ENCODE peak calls at places on chromosomes 12 and 14, in four cellular contexts. Z is IMR-90, K is K562, P is endothelial cell of umbilical vein. X is an unnamed sample.

GRCh38 chr12:92290016-92290685 is 144.5 kb upstream of the BTG1 start:
- DNase-seq in Z (peak), K (no peak), P (peak), X (no peak)

GRCh38 chr14:51996148-51996746 is 6.9 kb downstream of the RTRAF start:
- DNase-seq in K (peak), Z (peak), P (peak), X (no peak)

GRCh38 chr12:89883630-89884364 is 175.2 kb upstream of the ATP2B1 start:
- DNase-seq in P (peak), Z (peak), K (no peak), X (no peak)

GRCh38 chr14:26589998-26590397 is 7.8 kb downstream of the NOVA1 start:
- DNase-seq in P (no peak), K (no peak), Z (no peak), X (no peak)

GRCh38 chr12:62744551-62744950 is 190.4 kb downstream of the PPM1H start:
- DNase-seq in Z (peak), K (no peak), P (no peak), X (no peak)

GRCh38 chr12:52300796-52301691 is 9.7 kb upstream of the KRT81 start:
- DNase-seq in Z (peak), K (no peak), P (no peak), X (no peak)

GRCh38 chr14:105204206-105204930 is 23.3 kb upstream of the NUDT14 start:
- DNase-seq in Z (no peak), P (no peak), K (no peak), X (no peak)

GRCh38 chr12:86334071-86334470 is 77.9 kb upstream of the MGAT4C start:
- DNase-seq in Z (no peak), P (no peak), K (no peak), X (no peak)

GRCh38 chr14:102909462-102909861 is 13.0 kb upstream of the AMN start:
- DNase-seq in K (no peak), P (no peak), Z (no peak), X (no peak)

GRCh38 chr14:64198021-64198420 is 96.2 kb downstream of the ESR2 start:
- DNase-seq in P (no peak), Z (no peak), K (no peak), X (no peak)

GRCh38 chr14:58865520-58866281 is 227.9 kb downstream of the DACT1 start:
- DNase-seq in K (no peak), P (no peak), Z (peak), X (no peak)

GRCh38 chr12:132554857-132555630 is 55.3 kb downstream of the LRCOL1 start:
- DNase-seq in K (peak), P (no peak), Z (no peak), X (no peak)

GRCh38 chr12:27667540-27667939 is 28.7 kb upstream of the REP15 start:
- DNase-seq in Z (peak), P (no peak), K (peak), X (no peak)

GRCh38 chr12:31880340-31880739 is 78.9 kb upstream of the RESF1 start:
- DNase-seq in Z (no peak), K (peak), P (peak), X (no peak)

GRCh38 chr12:91603060-91603459 is 420.4 kb upstream of the DCN start:
- DNase-seq in K (no peak), Z (no peak), P (no peak), X (no peak)

GRCh38 chr14:54567224-54567633 is 301 bp downstream of the SAMD4A start:
- DNase-seq in P (no peak), K (peak), Z (no peak), X (no peak)

GRCh38 chr12:47547077-47547476 is 158.8 kb downstream of the RPAP3 start:
- DNase-seq in P (peak), Z (peak), K (peak), X (no peak)

GRCh38 chr12:55829967-55830600 is 697 bp upstream of the DNAJC14 start:
- DNase-seq in P (peak), K (peak), Z (no peak), X (no peak)

GRCh38 chr14:89415139-89415538 is 1.9 kb downstream of the FOXN3 start:
- DNase-seq in P (peak), K (no peak), Z (no peak), X (no peak)

GRCh38 chr14:22059201-22059600 is 385.6 kb upstream of the OR4E1 start:
- DNase-seq in Z (no peak), P (no peak), K (no peak), X (no peak)
- TF ChIP-seq FOS in Z (no peak), P (no peak), K (no peak), X (no peak)

GRCh38 chr12:13181375-13182070 is 15.0 kb upstream of the EMP1 start:
- DNase-seq in P (no peak), Z (no peak), K (no peak), X (no peak)

GRCh38 chr12:13177896-13178295 is 18.6 kb upstream of the EMP1 start:
- DNase-seq in P (no peak), K (no peak), Z (no peak), X (no peak)

GRCh38 chr12:13178568-13179158 is 17.9 kb upstream of the EMP1 start:
- DNase-seq in P (no peak), Z (no peak), K (no peak), X (no peak)

GRCh38 chr12:13177373-13177772 is 19.2 kb upstream of the EMP1 start:
- DNase-seq in K (no peak), Z (no peak), P (no peak), X (no peak)

GRCh38 chr12:13179159-13180074 is 17.1 kb upstream of the EMP1 start:
- DNase-seq in K (no peak), P (no peak), Z (peak), X (no peak)
- TF ChIP-seq FOS in K (no peak), P (no peak), Z (no peak), X (no peak)

GRCh38 chr14:90578283-90578985 is 181.6 kb downstream of the CALM1 start:
- DNase-seq in Z (no peak), K (peak), P (no peak), X (no peak)
- TF ChIP-seq FOS in Z (no peak), K (no peak), P (no peak), X (no peak)

GRCh38 chr12:100290016-100290415 is 23.0 kb downstream of the SCYL2 start:
- DNase-seq in K (no peak), P (no peak), Z (no peak), X (no peak)

GRCh38 chr12:100293017-100293416 is 26.0 kb downstream of the SCYL2 start:
- DNase-seq in Z (no peak), P (no peak), K (no peak), X (no peak)

GRCh38 chr12:100295764-100296555 is 29.0 kb downstream of the SCYL2 start:
- DNase-seq in K (no peak), P (peak), Z (peak), X (no peak)
- TF ChIP-seq FOS in K (no peak), P (peak), Z (peak), X (no peak)

GRCh38 chr14:95305145-95305544 is 14.6 kb downstream of the CLMN start:
- DNase-seq in Z (no peak), P (no peak), K (no peak), X (no peak)

GRCh38 chr14:95303107-95303506 is 16.6 kb downstream of the CLMN start:
- DNase-seq in K (no peak), P (no peak), Z (no peak), X (no peak)

GRCh38 chr14:95302667-95303066 is 17.0 kb downstream of the CLMN start:
- DNase-seq in Z (no peak), K (no peak), P (no peak), X (no peak)

GRCh38 chr14:95304342-95304741 is 15.4 kb downstream of the CLMN start:
- DNase-seq in Z (no peak), P (no peak), K (no peak), X (no peak)

GRCh38 chr14:95303552-95303951 is 16.2 kb downstream of the CLMN start:
- DNase-seq in P (no peak), K (no peak), Z (no peak), X (no peak)
- TF ChIP-seq FOS in P (no peak), K (no peak), Z (no peak), X (no peak)

GRCh38 chr14:61656341-61656740 is 39.0 kb upstream of the HIF1A start:
- DNase-seq in Z (no peak), K (no peak), P (no peak), X (no peak)
- TF ChIP-seq FOS in Z (no peak), K (no peak), P (no peak), X (no peak)

DNA sequence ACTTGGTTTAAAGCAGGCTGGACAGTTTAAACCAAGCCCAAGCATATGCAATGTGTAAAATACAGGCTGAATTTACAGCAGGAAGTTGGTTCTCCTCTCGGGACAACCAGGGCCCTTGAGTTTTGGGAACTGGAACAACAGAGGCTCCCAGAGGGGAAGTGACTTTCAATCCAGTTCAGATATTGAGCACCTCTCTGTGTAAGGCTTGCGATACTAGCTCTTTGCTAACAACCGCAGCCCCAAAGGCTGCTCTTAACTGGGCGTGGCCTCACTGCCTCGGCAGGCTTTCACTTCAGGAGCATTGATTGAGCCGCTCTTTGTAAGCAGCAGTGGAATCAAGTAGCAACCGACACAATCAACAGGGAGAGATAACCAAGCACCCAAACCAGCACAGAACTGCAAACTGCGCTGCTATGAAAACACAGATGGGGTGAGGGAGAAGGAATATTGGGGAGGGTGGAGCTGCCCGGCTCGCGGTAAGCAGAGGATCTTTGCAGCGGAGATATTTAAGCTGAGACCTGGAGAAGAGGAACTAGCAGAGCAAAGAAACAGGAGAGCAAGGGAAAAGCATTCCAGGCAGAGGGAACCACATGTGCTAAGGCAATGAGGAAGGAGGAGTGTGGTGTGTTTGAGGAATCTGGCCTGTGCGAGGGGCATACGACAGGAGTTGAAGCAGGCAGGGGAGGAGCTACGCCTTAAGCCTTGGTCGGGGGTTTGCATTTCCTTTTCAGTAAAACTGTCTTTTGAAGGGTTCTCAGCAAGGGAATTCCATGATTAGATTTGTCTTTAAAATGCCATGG is 17.3 kb upstream of the YY1 start:
- DNase-seq in Z (peak), K (peak), P (peak), X (no peak)
- TF ChIP-seq FOS in Z (no peak), K (no peak), P (no peak), X (no peak)

GRCh38 chr12:77720258-77720657 is 110.4 kb upstream of the NAV3 start:
- DNase-seq in Z (no peak), K (no peak), P (no peak), X (no peak)
- TF ChIP-seq FOS in Z (no peak), K (no peak), P (no peak), X (no peak)

DNA sequence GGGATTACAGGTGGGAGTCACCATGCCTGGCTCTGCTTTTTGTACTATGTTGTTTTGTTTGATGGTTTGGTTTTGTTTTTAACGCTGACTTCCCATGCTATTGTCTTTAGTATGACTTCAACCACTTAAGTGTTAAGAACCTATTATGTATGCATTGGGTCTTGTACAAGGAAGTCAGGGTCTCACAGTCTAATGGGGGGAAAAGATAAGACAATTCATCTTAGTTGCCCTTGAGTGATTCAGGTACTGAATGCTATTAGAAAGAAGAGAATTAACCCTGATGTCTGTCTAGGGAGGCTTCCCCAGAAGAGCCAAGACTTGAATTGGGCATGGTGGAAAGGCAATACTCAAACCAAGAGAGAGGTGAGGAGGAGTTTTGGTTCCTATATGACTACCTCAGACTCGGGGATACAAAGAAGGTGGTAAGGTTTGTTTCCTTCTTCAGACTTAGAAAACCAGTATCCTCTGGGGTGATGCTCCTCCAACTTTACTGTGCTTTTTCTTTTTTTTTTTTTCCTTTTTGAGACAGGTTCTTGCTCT is 64.6 kb downstream of the SUSD6 start:
- DNase-seq in P (no peak), K (no peak), Z (no peak), X (peak)
- TF ChIP-seq FOS in P (no peak), K (no peak), Z (no peak), X (no peak)

X was measured in GM12878.